ENCODE peak calls at places on chromosomes 12 and 14, in eight cellular contexts. Z, A, G, P, V, J, B and O are unnamed samples.

GRCh38 chr12:118840399-118840798 is 140.9 kb upstream of the SRRM4 start:
- DNase-seq in B (no peak), V (no peak), Z (no peak), J (no peak), A (peak), P (peak), G (no peak), O (peak)

GRCh38 chr12:57456145-57456700 is 1.1 kb downstream of the INHBE start:
- DNase-seq in P (peak), J (peak), A (peak), B (no peak), G (peak), V (no peak), Z (no peak), O (peak)

GRCh38 chr12:94650143-94651056 is at the start of gene TMCC3:
- DNase-seq in P (peak), Z (no peak), V (no peak), A (peak), G (peak), J (peak), B (peak), O (peak)

GRCh38 chr14:24092960-24093900 is 881 bp upstream of the PCK2 start:
- DNase-seq in P (no peak), V (no peak), G (no peak), J (no peak), A (no peak), Z (no peak), B (no peak), O (no peak)

GRCh38 chr14:23160924-23161522 is 22.4 kb downstream of the SLC7A8 start:
- DNase-seq in Z (no peak), V (peak), A (no peak), P (peak), J (no peak), B (no peak), G (peak), O (no peak)

GRCh38 chr12:23484238-23484637 is 465.2 kb downstream of the SOX5 start:
- DNase-seq in P (no peak), Z (no peak), V (no peak), A (no peak), J (no peak), B (no peak), G (no peak), O (no peak)

GRCh38 chr12:6430124-6430989 is 14.4 kb upstream of the CD27 start:
- DNase-seq in V (peak), P (no peak), Z (no peak), B (peak), J (no peak), G (peak), A (no peak), O (peak)

GRCh38 chr12:116385486-116386217 is 108.2 kb upstream of the MED13L start:
- DNase-seq in V (no peak), B (no peak), A (no peak), G (no peak), J (no peak), P (peak), Z (no peak), O (no peak)

GRCh38 chr12:18868673-18869072 is 130.8 kb downstream of the CAPZA3 start:
- DNase-seq in G (no peak), Z (no peak), B (no peak), J (no peak), V (no peak), A (no peak), P (no peak), O (no peak)

GRCh38 chr14:104865069-104865630 is at the start of gene CEP170B:
- DNase-seq in V (peak), P (peak), Z (no peak), A (peak), J (peak), B (peak), G (peak), O (peak)

GRCh38 chr14:60232185-60232584 is 16.8 kb upstream of the PPM1A start:
- DNase-seq in B (no peak), A (no peak), J (no peak), Z (no peak), G (no peak), V (no peak), P (no peak), O (no peak)

GRCh38 chr14:46433381-46433780 is 218.2 kb downstream of the RPL10L start:
- DNase-seq in P (no peak), B (no peak), G (no peak), Z (no peak), A (no peak), V (no peak), J (no peak), O (no peak)

GRCh38 chr12:93427779-93428564 is 13.8 kb downstream of the UBE2N start:
- DNase-seq in J (no peak), P (no peak), B (no peak), G (no peak), Z (no peak), A (no peak), V (no peak), O (peak)

GRCh38 chr12:67456281-67456918 is 187.2 kb downstream of the CAND1 start:
- DNase-seq in J (no peak), B (no peak), Z (no peak), G (no peak), V (peak), A (peak), P (peak), O (peak)

GRCh38 chr12:56840922-56841321 is 77.8 kb downstream of the HSD17B6 start:
- DNase-seq in B (no peak), J (no peak), V (no peak), P (no peak), G (no peak), A (no peak), Z (no peak), O (peak)

GRCh38 chr14:78611031-78611430 is 440.9 kb downstream of the NRXN3 start:
- DNase-seq in G (no peak), P (no peak), J (no peak), A (no peak), V (no peak), B (no peak), Z (no peak), O (no peak)

GRCh38 chr12:125549836-125550235 is 484.6 kb downstream of the AACS start:
- DNase-seq in B (no peak), Z (no peak), P (no peak), V (no peak), G (no peak), A (no peak), J (no peak), O (no peak)

GRCh38 chr14:51367600-51367931 is 127.5 kb downstream of the TMX1 start:
- DNase-seq in B (no peak), Z (no peak), A (no peak), G (no peak), J (no peak), V (no peak), P (no peak), O (no peak)

GRCh38 chr12:42325326-42325775 is 543 bp downstream of the ZCRB1 start:
- DNase-seq in A (no peak), B (no peak), G (no peak), J (no peak), Z (no peak), V (no peak), P (no peak), O (no peak)